ENCODE peak calls at places on chromosomes 11 and 22, in five cellular contexts. I is HL-60, Y is heart right ventricle, J is astrocyte, C is psoas muscle. X is an unnamed sample.

GRCh38 chr11:120326228-120326627 is 1.1 kb downstream of the TLCD5 start:
- DNase-seq in J (peak; percentile 84), I (no peak), Y (no peak), C (no peak), X (no peak)

GRCh38 chr11:28767574-28767973 is 659.4 kb downstream of the METTL15 start:
- DNase-seq in C (no peak), Y (no peak), J (peak; percentile 93), I (no peak), X (no peak)

GRCh38 chr11:94922675-94923347 is 50.5 kb downstream of the CWC15 start:
- DNase-seq in I (peak; percentile 46), C (no peak), Y (no peak), J (no peak), X (no peak)

GRCh38 chr11:104823638-104824037 is 74.6 kb downstream of the CASP12 start:
- DNase-seq in Y (no peak), I (no peak), J (no peak), C (no peak), X (no peak)

GRCh38 chr11:128483211-128483788 is 104.1 kb downstream of the ETS1 start:
- DNase-seq in J (no peak), C (no peak), Y (no peak), I (no peak), X (no peak)

GRCh38 chr11:45473491-45473890 is 187.3 kb upstream of the SYT13 start:
- DNase-seq in I (no peak), J (no peak), Y (no peak), C (no peak), X (no peak)

GRCh38 chr22:49934144-49934890 is 15.9 kb downstream of the CRELD2 start:
- DNase-seq in J (peak; percentile 44), C (peak; percentile 81), I (no peak), Y (peak; percentile 73), X (peak; percentile 37)

GRCh38 chr22:45962756-45963155 is 14.2 kb downstream of the WNT7B start:
- DNase-seq in C (no peak), I (no peak), J (no peak), Y (no peak), X (no peak)

GRCh38 chr22:32558681-32559355 is 84.2 kb downstream of the FBXO7 start:
- DNase-seq in Y (peak; percentile 65), C (peak; percentile 85), J (peak; percentile 72), I (no peak), X (peak; percentile 55)

GRCh38 chr11:40388097-40388818 is 1071.2 kb downstream of the LRRC4C start:
- DNase-seq in Y (no peak), I (no peak), C (no peak), J (peak; percentile 54), X (no peak)

GRCh38 chr22:36339171-36340065 is 48.3 kb downstream of the MYH9 start:
- DNase-seq in C (no peak), J (peak; percentile 86), I (no peak), Y (no peak), X (no peak)

GRCh38 chr11:73612601-73613137 is 14.8 kb upstream of the FAM168A start:
- DNase-seq in J (no peak), C (no peak), Y (no peak), I (no peak), X (no peak)

GRCh38 chr22:20169253-20169822 is 18.5 kb upstream of the CCDC188 start:
- DNase-seq in J (no peak), C (no peak), I (no peak), Y (no peak), X (no peak)

GRCh38 chr22:35743466-35743865 is 25.8 kb downstream of the APOL5 start:
- DNase-seq in Y (no peak), I (no peak), J (no peak), C (no peak), X (no peak)

GRCh38 chr22:20494978-20495860 is at the start of gene KLHL22:
- DNase-seq in C (no peak), J (peak; percentile 29), Y (peak; percentile 42), I (peak; percentile 9), X (peak; percentile 24)

GRCh38 chr11:47917643-47918369 is 62.6 kb upstream of the PTPRJ start:
- DNase-seq in Y (peak; percentile 65), C (peak; percentile 68), I (peak; percentile 94), J (peak; percentile 94), X (peak; percentile 40)

GRCh38 chr11:34816698-34817213 is 99.4 kb downstream of the APIP start:
- DNase-seq in Y (no peak), C (no peak), J (no peak), I (no peak), X (no peak)

GRCh38 chr22:26602127-26602526 is 12.2 kb upstream of the TPST2 start:
- DNase-seq in J (no peak), C (no peak), Y (no peak), I (no peak), X (no peak)

GRCh38 chr11:13668957-13669521 is 571 bp downstream of the FAR1 start:
- DNase-seq in I (peak; percentile 50), C (no peak), Y (peak; percentile 49), J (no peak), X (peak; percentile 14)

GRCh38 chr11:67312187-67313021 is 9.1 kb downstream of the SSH3 start:
- DNase-seq in C (no peak), Y (no peak), I (peak; percentile 86), J (no peak), X (no peak)

DNA sequence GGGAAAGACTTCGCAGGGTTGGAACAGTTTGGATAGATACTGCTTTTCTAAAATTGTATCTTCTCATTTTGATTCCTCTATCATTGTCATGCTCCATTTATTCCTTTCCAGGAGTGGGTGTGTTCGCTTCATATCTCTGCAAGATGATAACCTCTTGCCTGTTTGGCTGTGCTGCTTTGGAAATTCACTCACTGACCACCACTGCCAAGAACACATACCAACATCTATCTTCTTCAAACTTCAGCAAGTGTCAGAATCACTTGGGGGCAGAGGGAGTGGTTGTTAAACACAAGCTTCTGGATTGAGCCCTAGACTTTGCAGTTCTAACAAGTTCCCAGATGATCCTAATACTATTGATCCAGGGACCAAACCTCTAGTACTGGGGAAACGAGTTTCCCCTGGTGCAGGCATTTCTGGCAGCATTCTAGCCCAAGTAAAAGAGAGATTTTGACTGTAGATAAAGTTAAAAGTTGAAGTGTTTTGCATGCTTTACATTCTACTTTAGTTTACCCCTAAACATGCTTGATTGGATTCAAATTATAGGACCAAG is 11.5 kb upstream of the DKK3 start:
- DNase-seq in I (no peak), Y (no peak), J (peak; percentile 43), C (no peak), X (no peak)
- H3K27ac ChIP-seq in I (no peak overlapping the region), Y (peak overlapping the region; percentile 85), J (peak overlapping the region; percentile 58), C (no peak overlapping the region), X (peak overlapping the region; percentile 46)

GRCh38 chr22:29482253-29482652 is 2.2 kb downstream of the NEFH start:
- DNase-seq in C (no peak), J (no peak), Y (no peak), I (no peak), X (no peak)

GRCh38 chr22:29481265-29482000 is 1.4 kb downstream of the NEFH start:
- DNase-seq in Y (no peak), I (peak; percentile 35), C (peak; percentile 27), J (no peak), X (no peak)

GRCh38 chr22:29480262-29480511 is 169 bp downstream of the NEFH start:
- DNase-seq in J (no peak), C (no peak), Y (no peak), I (no peak), X (no peak)

GRCh38 chr22:29479417-29480261 is at the start of gene NEFH:
- DNase-seq in I (no peak), J (no peak), C (no peak), Y (no peak), X (no peak)

GRCh38 chr22:29480512-29481264 is 670 bp downstream of the NEFH start:
- DNase-seq in C (peak; percentile 34), Y (peak; percentile 27), J (peak; percentile 37), I (peak; percentile 80), X (no peak)
- H3K27me3 ChIP-seq in C (peaks cover 67% of the 10 kb centered on the region), Y (peaks cover 74% of the 10 kb centered on the region), J (peaks cover 45% of the 10 kb centered on the region), I (no peaks in the 10 kb centered on the region), X (peaks cover 4% of the 10 kb centered on the region)

GRCh38 chr22:42596376-42596775 is 18.3 kb downstream of the POLDIP3 start:
- DNase-seq in C (no peak), Y (peak; percentile 53), I (no peak), J (no peak), X (no peak)
- H3K27ac ChIP-seq in C (no peak overlapping the region), Y (peak overlapping the region; percentile 83), I (no peak overlapping the region), J (no peak overlapping the region), X (no peak overlapping the region)

GRCh38 chr11:65584102-65584501 is 8.2 kb downstream of the EHBP1L1 start:
- DNase-seq in C (no peak), J (no peak), I (no peak), Y (no peak), X (no peak)
- H3K27me3 ChIP-seq in C (no peaks in the 10 kb centered on the region), J (peaks cover 5% of the 10 kb centered on the region), I (no peaks in the 10 kb centered on the region), Y (no peaks in the 10 kb centered on the region), X (no peaks in the 10 kb centered on the region)

GRCh38 chr22:22558972-22559603 is at the start of gene PRAME:
- DNase-seq in Y (peak; percentile 39), I (peak; percentile 97), C (peak; percentile 26), J (no peak), X (peak; percentile 8)
- H3K27ac ChIP-seq in Y (no peak within 1 kb of the TSS), I (peak within 1 kb of the TSS; percentile 92), C (no peak within 1 kb of the TSS), J (no peak within 1 kb of the TSS), X (no peak within 1 kb of the TSS)

X was measured in tibial nerve.